ENCODE peak calls at places on chromosomes 7 and 10, in seven cellular contexts. J is neural progenitor cell, V is fibroblast of pulmonary artery, M is left cardiac atrium, Y is GM06990, R is NCI-H1417 treated with DMSO at 0.1 percent for 48 hours, W is T1000. S is an unnamed sample.

GRCh38 chr10:77386833-77387232 is 250.8 kb downstream of the KCNMA1 start:
- DNase-seq in J (no peak), V (peak; percentile 74), M (no peak), Y (no peak), R (no peak), W (peak; percentile 20), S (no peak)

GRCh38 chr7:136023134-136023869 is 46.1 kb upstream of the MTPN start:
- DNase-seq in J (no peak), V (no peak), M (no peak), Y (no peak), R (peak; percentile 90), W (no peak), S (no peak)

GRCh38 chr10:80392250-80392649 is 16.1 kb upstream of the PRXL2A start:
- DNase-seq in J (no peak), V (peak; percentile 34), M (no peak), Y (no peak), R (no peak), W (no peak), S (no peak)

GRCh38 chr10:11204355-11204879 is 186.7 kb downstream of the CELF2 start:
- DNase-seq in J (peak; percentile 73), V (no peak), M (no peak), Y (no peak), R (no peak), W (no peak), S (no peak)

GRCh38 chr10:131499566-131499965 is 188.0 kb upstream of the TCERG1L start:
- DNase-seq in J (no peak), V (no peak), M (no peak), Y (no peak), R (no peak), W (no peak), S (no peak)

GRCh38 chr7:94424336-94424735 is 29.6 kb downstream of the COL1A2 start:
- DNase-seq in J (no peak), V (no peak), M (no peak), Y (no peak), R (no peak), W (no peak), S (no peak)

GRCh38 chr7:67392596-67393438 is 396.2 kb downstream of the TYW1 start:
- DNase-seq in J (peak; percentile 25), V (no peak), M (no peak), Y (no peak), R (no peak), W (no peak), S (no peak)

GRCh38 chr7:40709077-40709964 is 574.5 kb downstream of the SUGCT start:
- DNase-seq in J (no peak), V (peak; percentile 51), M (no peak), Y (no peak), R (no peak), W (no peak), S (no peak)

GRCh38 chr7:11427686-11428273 is 404.2 kb downstream of the THSD7A start:
- DNase-seq in J (peak; percentile 68), V (peak; percentile 90), M (no peak), Y (no peak), R (peak; percentile 34), W (no peak), S (peak; percentile 59)

GRCh38 chr10:102230264-102230860 is 4.3 kb downstream of the ELOVL3 start:
- DNase-seq in J (peak; percentile 94), V (peak; percentile 56), M (peak; percentile 62), Y (peak; percentile 33), R (no peak), W (peak; percentile 72), S (no peak)

GRCh38 chr10:93458821-93459257 is 23.3 kb downstream of the MYOF start:
- DNase-seq in J (peak; percentile 45), V (peak; percentile 99), M (peak; percentile 78), Y (no peak), R (no peak), W (peak; percentile 92), S (peak; percentile 90)

GRCh38 chr7:7897509-7897908 is 71.1 kb upstream of the GLCCI1 start:
- DNase-seq in J (no peak), V (no peak), M (no peak), Y (no peak), R (no peak), W (no peak), S (peak; percentile 61)

GRCh38 chr7:135253851-135254815 is 20.5 kb downstream of the STRA8 start:
- DNase-seq in J (no peak), V (peak; percentile 66), M (peak; percentile 82), Y (no peak), R (no peak), W (peak; percentile 17), S (peak; percentile 71)

GRCh38 chr7:146123715-146124114 is 7.1 kb downstream of the CNTNAP2 start:
- DNase-seq in J (no peak), V (no peak), M (no peak), Y (no peak), R (no peak), W (no peak), S (no peak)

GRCh38 chr7:80131675-80132435 is 2.8 kb upstream of the GNAI1 start:
- DNase-seq in J (no peak), V (no peak), M (no peak), Y (no peak), R (no peak), W (no peak), S (no peak)

GRCh38 chr7:134533288-134533771 is 6.0 kb downstream of the AKR1B10 start:
- DNase-seq in J (no peak), V (no peak), M (no peak), Y (no peak), R (no peak), W (no peak), S (no peak)

GRCh38 chr10:70191161-70191770 is 21.0 kb upstream of the SAR1A start:
- DNase-seq in J (no peak), V (peak; percentile 71), M (no peak), Y (no peak), R (no peak), W (no peak), S (no peak)

GRCh38 chr10:120732643-120733313 is 118.4 kb upstream of the WDR11 start:
- DNase-seq in J (peak; percentile 34), V (no peak), M (no peak), Y (no peak), R (no peak), W (no peak), S (peak; percentile 15)

GRCh38 chr10:67771200-67771599 is 66.8 kb downstream of the DNAJC12 start:
- DNase-seq in J (no peak), V (no peak), M (no peak), Y (no peak), R (no peak), W (no peak), S (no peak)

GRCh38 chr7:28405662-28406061 is 6.7 kb upstream of the CREB5 start:
- DNase-seq in J (no peak), V (peak; percentile 98), M (peak; percentile 55), Y (no peak), R (no peak), W (peak; percentile 60), S (no peak)

GRCh38 chr7:28483868-28484267 is 71.5 kb downstream of the CREB5 start:
- DNase-seq in J (no peak), V (no peak), M (no peak), Y (no peak), R (no peak), W (peak; percentile 13), S (no peak)

GRCh38 chr10:131681122-131681521 is 219.7 kb upstream of the PPP2R2D start:
- DNase-seq in J (peak; percentile 24), V (no peak), M (no peak), Y (no peak), R (no peak), W (no peak), S (no peak)